ENCODE peak calls at places on chromosomes 12 and 14, in four cellular contexts. U, K, L and J are unnamed samples.

GRCh38 chr12:15581006-15581405 is 208.2 kb downstream of the EPS8 start:
- DNase-seq in U (no peak), K (no peak), L (no peak), J (no peak)

GRCh38 chr12:93336344-93336743 is 41.4 kb upstream of the NUDT4 start:
- DNase-seq in U (no peak), K (no peak), L (no peak), J (no peak)

GRCh38 chr14:91873476-91874265 is 6.3 kb upstream of the TC2N start:
- DNase-seq in U (no peak), K (no peak), L (peak; percentile 74), J (no peak)

GRCh38 chr14:92733007-92733406 is 15.4 kb downstream of the LGMN start:
- DNase-seq in U (no peak), K (no peak), L (peak; percentile 30), J (no peak)

GRCh38 chr14:41718477-41719166 is 111.9 kb downstream of the LRFN5 start:
- DNase-seq in U (no peak), K (no peak), L (no peak), J (no peak)

GRCh38 chr14:90535556-90535930 is 138.7 kb downstream of the CALM1 start:
- DNase-seq in U (no peak), K (no peak), L (no peak), J (no peak)

GRCh38 chr14:48504921-48505320 is 829.5 kb upstream of the MDGA2 start:
- DNase-seq in U (no peak), K (no peak), L (no peak), J (no peak)

GRCh38 chr12:101172316-101172715 is 37.7 kb downstream of the SLC5A8 start:
- DNase-seq in U (no peak), K (no peak), L (peak; percentile 49), J (peak; percentile 4)

GRCh38 chr12:78181544-78182162 is 351.0 kb downstream of the NAV3 start:
- DNase-seq in U (peak; percentile 38), K (no peak), L (no peak), J (no peak)
- TF ChIP-seq CTCF in U (peak; percentile 58), K (peak; percentile 29), L (peak; percentile 17), J (peak; percentile 32)

GRCh38 chr12:6853626-6854025 is 1.7 kb downstream of the USP5 start:
- DNase-seq in U (no peak), K (no peak), L (no peak), J (no peak)
- H3K4me3 ChIP-seq in U (peak overlapping the region; percentile 79), K (peak overlapping the region; percentile 69), L (no peak overlapping the region), J (no peak overlapping the region)

GRCh38 chr12:10363922-10364838 is 25.7 kb downstream of the KLRK1 start:
- DNase-seq in U (no peak), K (no peak), L (peak; percentile 31), J (no peak)

GRCh38 chr12:10364839-10365681 is 24.8 kb downstream of the KLRK1 start:
- DNase-seq in U (peak; percentile 82), K (peak; percentile 39), L (peak; percentile 77), J (peak; percentile 44)

GRCh38 chr12:10366875-10367274 is 23.0 kb downstream of the KLRK1 start:
- DNase-seq in U (no peak), K (no peak), L (no peak), J (no peak)

GRCh38 chr12:10363665-10363921 is 26.2 kb downstream of the KLRK1 start:
- DNase-seq in U (no peak), K (no peak), L (no peak), J (no peak)

DNA sequence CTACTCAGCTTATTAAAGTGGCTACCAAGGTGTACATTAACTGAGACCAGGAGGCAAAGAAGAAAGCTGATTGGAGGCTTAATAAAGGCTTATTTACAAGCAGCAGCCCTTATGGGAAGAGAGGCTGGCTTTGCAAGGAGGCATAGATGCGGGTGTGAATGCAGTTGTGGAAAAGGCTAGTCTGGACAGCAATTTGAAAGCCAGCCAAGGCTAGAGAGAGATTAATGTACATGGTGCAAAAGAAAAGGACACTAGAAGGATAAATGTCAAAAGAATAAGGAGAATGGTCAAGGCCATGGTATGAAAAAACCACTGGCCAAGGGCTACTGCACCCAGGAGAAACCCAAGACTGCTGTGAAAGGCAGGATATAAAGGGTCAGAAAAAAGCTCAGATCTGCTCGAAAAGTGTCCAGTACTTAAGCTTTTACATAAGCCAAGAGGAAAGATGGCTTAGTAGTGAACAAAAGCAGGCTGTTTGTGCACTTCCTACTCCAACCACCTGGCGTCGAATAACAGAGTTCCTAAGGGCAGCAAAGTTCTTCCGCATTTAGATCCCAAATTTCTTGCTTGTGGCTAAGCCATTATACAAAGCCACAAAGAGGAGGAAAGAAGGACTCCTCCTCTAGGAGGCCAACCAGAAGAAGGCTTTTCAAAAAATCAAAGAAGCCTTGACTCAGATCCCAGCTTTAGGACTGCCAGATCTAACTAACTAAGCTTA is 24.0 kb downstream of the KLRK1 start:
- DNase-seq in U (no peak), K (no peak), L (no peak), J (no peak)
- TF ChIP-seq CTCF in U (peak; percentile 43), K (peak; percentile 3), L (no peak), J (peak; percentile 3)

GRCh38 chr12:121391619-121392324 is 8.1 kb upstream of the RNF34 start:
- DNase-seq in U (no peak), K (peak; percentile 74), L (no peak), J (no peak)
- H3K4me3 ChIP-seq in U (no peak overlapping the region), K (peak overlapping the region; percentile 24), L (no peak overlapping the region), J (no peak overlapping the region)

GRCh38 chr14:99524091-99524661 is 43.0 kb downstream of the CCNK start:
- DNase-seq in U (no peak), K (no peak), L (peak; percentile 23), J (no peak)

GRCh38 chr14:99525699-99526080 is 44.5 kb downstream of the CCNK start:
- DNase-seq in U (no peak), K (no peak), L (no peak), J (no peak)

GRCh38 chr14:99523661-99524050 is 42.4 kb downstream of the CCNK start:
- DNase-seq in U (no peak), K (no peak), L (no peak), J (no peak)

GRCh38 chr14:99522934-99523660 is 41.9 kb downstream of the CCNK start:
- DNase-seq in U (peak; percentile 62), K (no peak), L (peak; percentile 20), J (no peak)

DNA sequence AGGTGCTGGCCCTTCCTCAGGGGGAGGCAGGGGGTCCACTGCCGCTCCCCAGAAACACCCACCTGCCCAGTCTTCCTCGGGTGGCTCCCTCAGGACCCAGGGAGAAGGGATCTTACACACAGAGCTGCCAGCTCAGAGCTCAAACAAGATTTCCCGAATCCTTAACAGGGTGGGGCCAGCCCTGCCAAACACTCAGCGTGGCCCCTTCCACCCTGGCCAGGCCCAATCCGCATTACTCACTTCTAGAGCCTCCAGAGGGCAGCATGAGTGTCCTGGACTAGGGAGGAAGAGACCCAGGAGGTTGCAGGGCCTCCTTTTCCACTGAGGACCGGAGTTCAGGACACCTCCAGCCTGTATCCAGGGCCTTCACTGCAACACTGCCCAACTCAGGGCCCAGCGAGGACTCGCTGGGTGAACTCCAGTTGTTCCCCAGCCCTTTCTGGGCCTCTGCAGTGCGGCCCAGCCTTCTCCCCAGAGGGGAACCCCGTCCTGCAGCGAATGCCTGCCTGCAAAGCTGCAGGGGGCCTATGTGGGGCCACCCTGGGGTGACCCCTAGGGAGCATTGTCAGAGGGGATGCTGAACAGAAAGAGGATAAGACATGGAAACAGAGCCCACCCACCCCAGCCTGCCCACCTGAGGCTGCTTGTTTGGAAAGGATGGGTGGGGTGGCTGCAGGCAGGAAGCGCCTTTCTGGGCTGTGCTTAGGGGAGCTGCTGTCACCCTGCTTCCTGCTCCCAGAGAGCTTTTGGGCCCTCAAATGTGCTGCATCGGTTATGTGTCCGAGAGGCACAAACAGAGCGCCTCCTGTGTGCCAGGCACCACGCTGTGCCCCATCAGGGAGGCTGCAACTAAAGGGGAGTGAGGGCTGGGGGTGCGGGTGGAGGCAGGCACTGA is 43.8 kb downstream of the CCNK start:
- DNase-seq in U (no peak), K (no peak), L (no peak), J (no peak)
- TF ChIP-seq CTCF in U (peak; percentile 51), K (peak; percentile 28), L (no peak), J (peak; percentile 50)

GRCh38 chr14:101559624-101560533 is 1.4 kb upstream of the DIO3 start:
- DNase-seq in U (no peak), K (no peak), L (no peak), J (no peak)

GRCh38 chr14:101559250-101559623 is 2.1 kb upstream of the DIO3 start:
- DNase-seq in U (no peak), K (no peak), L (no peak), J (no peak)

GRCh38 chr14:101557321-101557695 is 4.0 kb upstream of the DIO3 start:
- DNase-seq in U (no peak), K (no peak), L (no peak), J (no peak)

GRCh38 chr14:101557811-101558738 is 3.2 kb upstream of the DIO3 start:
- DNase-seq in U (no peak), K (no peak), L (no peak), J (no peak)

DNA sequence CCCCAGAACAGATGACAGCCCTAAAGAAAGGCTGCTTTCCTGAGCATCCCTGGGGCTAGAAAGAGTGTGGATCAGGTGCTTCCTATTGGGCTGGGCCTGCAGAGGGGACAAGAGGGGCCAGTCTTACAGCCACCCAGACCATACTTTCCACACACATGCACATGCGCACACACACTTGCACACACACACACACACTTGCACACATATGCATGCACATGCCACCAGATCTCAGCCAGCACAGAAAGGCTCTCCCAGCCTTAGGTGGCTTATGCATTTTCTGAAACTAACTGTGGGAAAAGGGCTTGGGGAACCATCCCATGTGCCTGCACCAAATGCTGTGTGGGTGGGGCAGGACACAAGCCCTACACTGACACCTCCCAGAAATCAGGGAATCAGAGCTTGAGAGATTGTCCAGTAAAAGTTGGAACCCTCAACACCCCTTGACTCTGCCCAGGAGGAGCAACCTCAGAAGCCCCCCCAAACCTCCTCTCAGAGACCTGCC is 2.5 kb upstream of the DIO3 start:
- DNase-seq in U (no peak), K (no peak), L (no peak), J (no peak)
- H3K4me3 ChIP-seq in U (no peak overlapping the region), K (no peak overlapping the region), L (peak overlapping the region; percentile 24), J (no peak overlapping the region)